ENCODE peak calls at places on chromosome 13, in six cellular contexts. One of them, this sample, is unnamed.

GRCh38 chr13:110561335-110562033 is at the start of gene RAB20:
- DNase-seq in GM12878: no peak
- DNase-seq in A549: peak
- DNase-seq in HepG2: peak
- DNase-seq in endothelial cell of umbilical vein: peak
- DNase-seq in K562: peak
- DNase-seq in this sample: peak

GRCh38 chr13:101982903-101983302 is 418.9 kb downstream of the FGF14 start:
- DNase-seq in GM12878: no peak
- DNase-seq in A549: no peak
- DNase-seq in HepG2: no peak
- DNase-seq in endothelial cell of umbilical vein: no peak
- DNase-seq in K562: no peak
- DNase-seq in this sample: no peak

GRCh38 chr13:102286326-102286725 is 115.5 kb downstream of the FGF14 start:
- DNase-seq in GM12878: no peak
- DNase-seq in A549: peak
- DNase-seq in HepG2: peak
- DNase-seq in endothelial cell of umbilical vein: no peak
- DNase-seq in K562: no peak
- DNase-seq in this sample: no peak

GRCh38 chr13:111929036-111929616 is 137.8 kb upstream of the SOX1 start:
- DNase-seq in GM12878: no peak
- DNase-seq in A549: no peak
- DNase-seq in HepG2: no peak
- DNase-seq in endothelial cell of umbilical vein: no peak
- DNase-seq in K562: no peak
- DNase-seq in this sample: no peak

GRCh38 chr13:33099860-33100259 is 83.6 kb downstream of the KL start:
- DNase-seq in GM12878: no peak
- DNase-seq in A549: no peak
- DNase-seq in HepG2: no peak
- DNase-seq in endothelial cell of umbilical vein: no peak
- DNase-seq in K562: no peak
- DNase-seq in this sample: no peak

GRCh38 chr13:40786568-40786996 is 2.8 kb upstream of the SLC25A15 start:
- DNase-seq in GM12878: no peak
- DNase-seq in A549: no peak
- DNase-seq in HepG2: peak
- DNase-seq in endothelial cell of umbilical vein: peak
- DNase-seq in K562: no peak
- DNase-seq in this sample: peak

GRCh38 chr13:79128158-79128557 is 277.9 kb downstream of the RBM26 start:
- DNase-seq in GM12878: peak
- DNase-seq in A549: no peak
- DNase-seq in HepG2: peak
- DNase-seq in endothelial cell of umbilical vein: no peak
- DNase-seq in K562: no peak
- DNase-seq in this sample: peak

GRCh38 chr13:66665991-66666390 is 564.1 kb downstream of the PCDH9 start:
- DNase-seq in GM12878: no peak
- DNase-seq in A549: no peak
- DNase-seq in HepG2: no peak
- DNase-seq in endothelial cell of umbilical vein: peak
- DNase-seq in K562: no peak
- DNase-seq in this sample: no peak

GRCh38 chr13:33761744-33762143 is 56.2 kb upstream of the RFC3 start:
- DNase-seq in GM12878: no peak
- DNase-seq in A549: peak
- DNase-seq in HepG2: peak
- DNase-seq in endothelial cell of umbilical vein: no peak
- DNase-seq in K562: no peak
- DNase-seq in this sample: no peak

GRCh38 chr13:106610511-106610910 is 42.6 kb upstream of the ARGLU1 start:
- DNase-seq in GM12878: no peak
- DNase-seq in A549: no peak
- DNase-seq in HepG2: no peak
- DNase-seq in endothelial cell of umbilical vein: no peak
- DNase-seq in K562: no peak
- DNase-seq in this sample: no peak

GRCh38 chr13:110921695-110922094 is 6.8 kb upstream of the ANKRD10 start:
- DNase-seq in GM12878: no peak
- DNase-seq in A549: no peak
- DNase-seq in HepG2: no peak
- DNase-seq in endothelial cell of umbilical vein: no peak
- DNase-seq in K562: no peak
- DNase-seq in this sample: no peak

GRCh38 chr13:78197231-78197630 is 278.6 kb upstream of the EDNRB start:
- DNase-seq in GM12878: no peak
- DNase-seq in A549: no peak
- DNase-seq in HepG2: no peak
- DNase-seq in endothelial cell of umbilical vein: no peak
- DNase-seq in K562: no peak
- DNase-seq in this sample: no peak

GRCh38 chr13:89816404-89816803 is 1531.1 kb upstream of the MIR17HG start:
- DNase-seq in GM12878: no peak
- DNase-seq in A549: no peak
- DNase-seq in HepG2: no peak
- DNase-seq in endothelial cell of umbilical vein: no peak
- DNase-seq in K562: no peak
- DNase-seq in this sample: no peak

GRCh38 chr13:42706286-42706685 is 75.1 kb upstream of the FAM216B start:
- DNase-seq in GM12878: no peak
- DNase-seq in A549: no peak
- DNase-seq in HepG2: no peak
- DNase-seq in endothelial cell of umbilical vein: no peak
- DNase-seq in K562: no peak
- DNase-seq in this sample: no peak

GRCh38 chr13:96036515-96036914 is 16.7 kb downstream of the UGGT2 start:
- DNase-seq in GM12878: no peak
- DNase-seq in A549: no peak
- DNase-seq in HepG2: no peak
- DNase-seq in endothelial cell of umbilical vein: no peak
- DNase-seq in K562: no peak
- DNase-seq in this sample: no peak

GRCh38 chr13:102799544-102800144 is 725 bp downstream of the BIVM start:
- DNase-seq in GM12878: no peak
- DNase-seq in A549: peak
- DNase-seq in HepG2: no peak
- DNase-seq in endothelial cell of umbilical vein: no peak
- DNase-seq in K562: peak
- DNase-seq in this sample: no peak

GRCh38 chr13:99923877-99924582 is 47.5 kb downstream of the ZIC5 start:
- DNase-seq in GM12878: no peak
- DNase-seq in A549: no peak
- DNase-seq in HepG2: no peak
- DNase-seq in endothelial cell of umbilical vein: no peak
- DNase-seq in K562: no peak
- DNase-seq in this sample: no peak
- TF ChIP-seq MYC in GM12878: no peak
- TF ChIP-seq MYC in A549: no peak
- TF ChIP-seq MYC in HepG2: no peak
- TF ChIP-seq MYC in endothelial cell of umbilical vein: no peak
- TF ChIP-seq MYC in K562: no peak
- TF ChIP-seq MYC in this sample: no peak

GRCh38 chr13:51786425-51787010 is 17.4 kb downstream of the DHRS12 start:
- DNase-seq in GM12878: no peak
- DNase-seq in A549: no peak
- DNase-seq in HepG2: no peak
- DNase-seq in endothelial cell of umbilical vein: no peak
- DNase-seq in K562: no peak
- DNase-seq in this sample: no peak
- H3K4me3 ChIP-seq in GM12878: no peak
- H3K4me3 ChIP-seq in A549: no peak
- H3K4me3 ChIP-seq in HepG2: no peak
- H3K4me3 ChIP-seq in endothelial cell of umbilical vein: no peak
- H3K4me3 ChIP-seq in K562: no peak
- H3K4me3 ChIP-seq in this sample: no peak

GRCh38 chr13:51728972-51729371 is 75.0 kb downstream of the DHRS12 start:
- DNase-seq in GM12878: no peak
- DNase-seq in A549: no peak
- DNase-seq in HepG2: no peak
- DNase-seq in endothelial cell of umbilical vein: no peak
- DNase-seq in K562: no peak
- DNase-seq in this sample: peak
- TF ChIP-seq MYC in GM12878: no peak
- TF ChIP-seq MYC in A549: no peak
- TF ChIP-seq MYC in HepG2: no peak
- TF ChIP-seq MYC in endothelial cell of umbilical vein: no peak
- TF ChIP-seq MYC in K562: no peak
- TF ChIP-seq MYC in this sample: peak

DNA sequence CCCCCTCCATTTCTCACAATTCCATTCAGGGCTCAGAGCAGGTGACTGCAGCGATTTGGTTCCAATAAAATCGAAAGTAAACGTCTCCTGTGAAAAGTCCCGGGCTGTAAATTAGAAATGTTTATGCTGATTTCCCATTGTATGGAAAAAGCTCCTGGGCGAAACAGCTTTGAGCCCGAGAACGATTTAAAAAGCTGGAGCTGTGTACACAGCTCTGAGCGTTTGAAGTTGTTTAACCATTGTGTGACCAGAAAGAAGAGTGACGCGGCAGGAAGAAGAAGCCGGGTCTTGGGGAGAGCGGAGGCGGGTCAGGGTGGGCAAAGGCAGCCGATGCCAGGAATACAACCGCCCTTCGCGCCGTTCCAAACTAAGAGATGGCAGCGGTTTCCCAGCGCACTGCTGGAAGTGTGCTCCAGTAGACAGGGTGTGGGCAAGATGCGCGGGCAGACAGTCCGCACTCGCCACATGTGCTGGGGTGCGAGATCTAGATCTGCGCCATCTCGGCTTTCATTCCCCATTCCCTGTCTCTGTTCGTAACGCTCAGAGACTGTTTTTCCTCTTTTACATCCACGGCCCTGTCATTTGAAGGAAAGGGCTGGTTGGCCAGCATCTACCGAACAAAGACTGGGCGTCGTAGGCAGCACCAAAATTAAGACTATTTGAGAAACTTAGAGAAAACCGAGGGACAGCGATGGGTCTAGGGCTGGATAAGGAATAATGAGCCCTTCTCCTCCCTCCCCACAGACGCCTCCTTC is 960 bp upstream of the GSX1 start:
- DNase-seq in GM12878: no peak
- DNase-seq in A549: no peak
- DNase-seq in HepG2: no peak
- DNase-seq in endothelial cell of umbilical vein: no peak
- DNase-seq in K562: no peak
- DNase-seq in this sample: no peak
- H3K4me3 ChIP-seq in GM12878: peak
- H3K4me3 ChIP-seq in A549: no peak
- H3K4me3 ChIP-seq in HepG2: peak
- H3K4me3 ChIP-seq in endothelial cell of umbilical vein: peak
- H3K4me3 ChIP-seq in K562: no peak
- H3K4me3 ChIP-seq in this sample: no peak

GRCh38 chr13:61109741-61110140 is 305.9 kb downstream of the PCDH20 start:
- DNase-seq in GM12878: no peak
- DNase-seq in A549: no peak
- DNase-seq in HepG2: no peak
- DNase-seq in endothelial cell of umbilical vein: no peak
- DNase-seq in K562: no peak
- DNase-seq in this sample: no peak
- TF ChIP-seq MYC in GM12878: no peak
- TF ChIP-seq MYC in A549: no peak
- TF ChIP-seq MYC in HepG2: no peak
- TF ChIP-seq MYC in endothelial cell of umbilical vein: no peak
- TF ChIP-seq MYC in K562: no peak
- TF ChIP-seq MYC in this sample: no peak

GRCh38 chr13:45713721-45714120 is 11.6 kb downstream of the CBY2 start:
- DNase-seq in GM12878: no peak
- DNase-seq in A549: no peak
- DNase-seq in HepG2: no peak
- DNase-seq in endothelial cell of umbilical vein: no peak
- DNase-seq in K562: no peak
- DNase-seq in this sample: no peak
- H3K4me3 ChIP-seq in GM12878: no peak
- H3K4me3 ChIP-seq in A549: no peak
- H3K4me3 ChIP-seq in HepG2: no peak
- H3K4me3 ChIP-seq in endothelial cell of umbilical vein: no peak
- H3K4me3 ChIP-seq in K562: no peak
- H3K4me3 ChIP-seq in this sample: no peak

This sample was measured in NB4.